ENCODE peak calls at places on chromosome 5, in eight cellular contexts. One of them, this sample, is unnamed.

GRCh38 chr5:98604301-98604700 is 169.2 kb upstream of the RGMB start:
- DNase-seq in WERI-Rb-1: no peak
- DNase-seq in nephron progenitor cell: no peak
- DNase-seq in A673: no peak
- DNase-seq in fibroblast of pulmonary artery: no peak
- DNase-seq in naive thymus-derived CD4-positive, alpha-beta T cell: no peak
- DNase-seq in AG04450: no peak
- DNase-seq in epithelial cell of esophagus: no peak
- DNase-seq in this sample: no peak

GRCh38 chr5:144915452-144915851 is 744.8 kb downstream of the KCTD16 start:
- DNase-seq in WERI-Rb-1: no peak
- DNase-seq in nephron progenitor cell: no peak
- DNase-seq in A673: no peak
- DNase-seq in fibroblast of pulmonary artery: no peak
- DNase-seq in naive thymus-derived CD4-positive, alpha-beta T cell: no peak
- DNase-seq in AG04450: no peak
- DNase-seq in epithelial cell of esophagus: no peak
- DNase-seq in this sample: no peak

GRCh38 chr5:173714551-173715428 is 98.3 kb upstream of the BOD1 start:
- DNase-seq in WERI-Rb-1: no peak
- DNase-seq in nephron progenitor cell: no peak
- DNase-seq in A673: no peak
- DNase-seq in fibroblast of pulmonary artery: peak
- DNase-seq in naive thymus-derived CD4-positive, alpha-beta T cell: no peak
- DNase-seq in AG04450: peak
- DNase-seq in epithelial cell of esophagus: peak
- DNase-seq in this sample: no peak

GRCh38 chr5:121691478-121691877 is 160.2 kb upstream of the FTMT start:
- DNase-seq in WERI-Rb-1: no peak
- DNase-seq in nephron progenitor cell: no peak
- DNase-seq in A673: peak
- DNase-seq in fibroblast of pulmonary artery: peak
- DNase-seq in naive thymus-derived CD4-positive, alpha-beta T cell: no peak
- DNase-seq in AG04450: no peak
- DNase-seq in epithelial cell of esophagus: peak
- DNase-seq in this sample: no peak

GRCh38 chr5:98341038-98341710 is 432.3 kb upstream of the RGMB start:
- DNase-seq in WERI-Rb-1: no peak
- DNase-seq in nephron progenitor cell: no peak
- DNase-seq in A673: no peak
- DNase-seq in fibroblast of pulmonary artery: peak
- DNase-seq in naive thymus-derived CD4-positive, alpha-beta T cell: no peak
- DNase-seq in AG04450: peak
- DNase-seq in epithelial cell of esophagus: peak
- DNase-seq in this sample: no peak

GRCh38 chr5:155250601-155251000 is 237.0 kb downstream of the KIF4B start:
- DNase-seq in WERI-Rb-1: peak
- DNase-seq in nephron progenitor cell: no peak
- DNase-seq in A673: peak
- DNase-seq in fibroblast of pulmonary artery: no peak
- DNase-seq in naive thymus-derived CD4-positive, alpha-beta T cell: no peak
- DNase-seq in AG04450: no peak
- DNase-seq in epithelial cell of esophagus: no peak
- DNase-seq in this sample: no peak

GRCh38 chr5:179860301-179860700 is 1.7 kb upstream of the MRNIP start:
- DNase-seq in WERI-Rb-1: no peak
- DNase-seq in nephron progenitor cell: no peak
- DNase-seq in A673: no peak
- DNase-seq in fibroblast of pulmonary artery: no peak
- DNase-seq in naive thymus-derived CD4-positive, alpha-beta T cell: no peak
- DNase-seq in AG04450: no peak
- DNase-seq in epithelial cell of esophagus: no peak
- DNase-seq in this sample: no peak

GRCh38 chr5:181173420-181174342 is 26.3 kb downstream of the OR2V2 start:
- DNase-seq in WERI-Rb-1: no peak
- DNase-seq in nephron progenitor cell: peak
- DNase-seq in A673: peak
- DNase-seq in fibroblast of pulmonary artery: peak
- DNase-seq in naive thymus-derived CD4-positive, alpha-beta T cell: peak
- DNase-seq in AG04450: no peak
- DNase-seq in epithelial cell of esophagus: peak
- DNase-seq in this sample: no peak

GRCh38 chr5:74028406-74028805 is 402.4 kb downstream of the ARHGEF28 start:
- DNase-seq in WERI-Rb-1: peak
- DNase-seq in nephron progenitor cell: no peak
- DNase-seq in A673: no peak
- DNase-seq in fibroblast of pulmonary artery: no peak
- DNase-seq in naive thymus-derived CD4-positive, alpha-beta T cell: no peak
- DNase-seq in AG04450: no peak
- DNase-seq in epithelial cell of esophagus: peak
- DNase-seq in this sample: no peak

GRCh38 chr5:170114271-170114670 is 8.6 kb downstream of the FOXI1 start:
- DNase-seq in WERI-Rb-1: no peak
- DNase-seq in nephron progenitor cell: no peak
- DNase-seq in A673: no peak
- DNase-seq in fibroblast of pulmonary artery: no peak
- DNase-seq in naive thymus-derived CD4-positive, alpha-beta T cell: no peak
- DNase-seq in AG04450: no peak
- DNase-seq in epithelial cell of esophagus: no peak
- DNase-seq in this sample: no peak

GRCh38 chr5:172904643-172905345 is 54.4 kb upstream of the RPL26L1 start:
- DNase-seq in WERI-Rb-1: no peak
- DNase-seq in nephron progenitor cell: no peak
- DNase-seq in A673: no peak
- DNase-seq in fibroblast of pulmonary artery: peak
- DNase-seq in naive thymus-derived CD4-positive, alpha-beta T cell: no peak
- DNase-seq in AG04450: no peak
- DNase-seq in epithelial cell of esophagus: peak
- DNase-seq in this sample: no peak

GRCh38 chr5:127335381-127335780 is 44.8 kb downstream of the MEGF10 start:
- DNase-seq in WERI-Rb-1: no peak
- DNase-seq in nephron progenitor cell: no peak
- DNase-seq in A673: no peak
- DNase-seq in fibroblast of pulmonary artery: no peak
- DNase-seq in naive thymus-derived CD4-positive, alpha-beta T cell: no peak
- DNase-seq in AG04450: no peak
- DNase-seq in epithelial cell of esophagus: peak
- DNase-seq in this sample: no peak

GRCh38 chr5:170612256-170612656 is 108.4 kb downstream of the KCNIP1 start:
- DNase-seq in WERI-Rb-1: no peak
- DNase-seq in nephron progenitor cell: no peak
- DNase-seq in A673: peak
- DNase-seq in fibroblast of pulmonary artery: no peak
- DNase-seq in naive thymus-derived CD4-positive, alpha-beta T cell: no peak
- DNase-seq in AG04450: no peak
- DNase-seq in epithelial cell of esophagus: no peak
- DNase-seq in this sample: peak

This sample was measured in glutamatergic neuron.